ENCODE peak calls at places on chromosomes 7 and 10, in five cellular contexts. J is right lobe of liver, L is AG04449, U is lower lobe of right lung, K is fibroblast of the aortic adventitia. Y is an unnamed sample.

GRCh38 chr10:110446954-110447608 is 50.6 kb upstream of the DUSP5 start:
- DNase-seq in U (no peak), L (no peak), J (peak), K (peak), Y (peak)

GRCh38 chr10:101617102-101617823 is 29.1 kb downstream of the DPCD start:
- DNase-seq in U (no peak), L (no peak), K (no peak), J (no peak), Y (no peak)

GRCh38 chr7:129188892-129189660 is 643 bp downstream of the SMO start:
- DNase-seq in J (no peak), U (no peak), L (no peak), K (no peak), Y (peak)

GRCh38 chr7:51160411-51160810 is 156.2 kb downstream of the COBL start:
- DNase-seq in K (no peak), U (no peak), J (no peak), L (no peak), Y (no peak)

GRCh38 chr10:132634241-132634946 is 96.8 kb downstream of the INPP5A start:
- DNase-seq in U (no peak), L (no peak), J (peak), K (no peak), Y (no peak)

GRCh38 chr7:133051066-133051465 is 30.8 kb downstream of the CHCHD3 start:
- DNase-seq in L (no peak), U (no peak), J (no peak), K (peak), Y (no peak)

GRCh38 chr7:36312064-36312914 is 77.4 kb upstream of the ANLN start:
- DNase-seq in U (peak), K (no peak), J (no peak), L (no peak), Y (peak)

GRCh38 chr10:91162495-91163268 is 57.8 kb upstream of the PCGF5 start:
- DNase-seq in K (peak), L (no peak), U (peak), J (peak), Y (peak)

GRCh38 chr10:28841625-28842024 is 164.3 kb downstream of the BAMBI start:
- DNase-seq in U (no peak), L (no peak), K (peak), J (no peak), Y (no peak)

GRCh38 chr7:146366938-146367337 is 250.3 kb downstream of the CNTNAP2 start:
- DNase-seq in J (no peak), L (no peak), U (no peak), K (no peak), Y (no peak)

DNA sequence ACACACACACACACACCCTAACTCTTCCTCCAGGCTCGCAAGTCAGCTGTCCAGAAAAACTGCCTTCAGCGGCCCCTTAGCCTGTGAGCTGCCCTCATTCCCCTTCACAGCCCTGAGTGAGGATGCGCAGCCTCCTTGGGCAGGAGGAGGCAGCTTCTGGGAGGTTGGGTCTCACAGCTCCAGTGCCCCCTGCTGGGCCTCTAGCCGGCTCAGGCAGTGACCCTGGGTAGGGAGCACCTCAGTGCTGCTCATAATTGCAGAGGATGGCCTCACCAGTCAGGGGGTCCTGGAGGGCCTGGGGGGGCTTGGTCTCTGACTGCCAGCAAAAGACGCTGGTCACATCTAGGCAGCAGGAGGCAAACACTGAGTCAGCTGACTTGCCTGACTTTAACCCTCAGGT is 43.7 kb downstream of the ZNF273 start:
- DNase-seq in J (no peak), U (no peak), K (no peak), L (no peak), Y (no peak)
- TF ChIP-seq CTCF in J (no peak), U (no peak), K (no peak), L (no peak), Y (no peak)

GRCh38 chr7:139044813-139045794 is 9.3 kb upstream of the ZC3HAV1L start:
- DNase-seq in L (no peak), J (no peak), K (no peak), U (no peak), Y (no peak)
- H3K4me3 ChIP-seq in L (no peak), J (no peak), K (no peak), U (no peak), Y (no peak)

GRCh38 chr10:118835682-118836326 is 81.0 kb upstream of the CACUL1 start:
- DNase-seq in L (no peak), K (no peak), J (no peak), U (no peak), Y (peak)
- TF ChIP-seq CTCF in L (no peak), K (no peak), J (no peak), U (no peak), Y (no peak)

GRCh38 chr7:42925630-42926029 is 6.3 kb downstream of the PSMA2 start:
- DNase-seq in K (no peak), L (no peak), J (no peak), U (no peak), Y (no peak)
- H3K4me3 ChIP-seq in K (no peak), L (no peak), J (no peak), U (no peak), Y (no peak)

GRCh38 chr7:90708841-90709317 is 112.8 kb downstream of the CDK14 start:
- DNase-seq in U (no peak), L (no peak), K (peak), J (no peak), Y (peak)
- TF ChIP-seq CTCF in U (peak), L (peak), K (peak), J (peak), Y (peak)

DNA sequence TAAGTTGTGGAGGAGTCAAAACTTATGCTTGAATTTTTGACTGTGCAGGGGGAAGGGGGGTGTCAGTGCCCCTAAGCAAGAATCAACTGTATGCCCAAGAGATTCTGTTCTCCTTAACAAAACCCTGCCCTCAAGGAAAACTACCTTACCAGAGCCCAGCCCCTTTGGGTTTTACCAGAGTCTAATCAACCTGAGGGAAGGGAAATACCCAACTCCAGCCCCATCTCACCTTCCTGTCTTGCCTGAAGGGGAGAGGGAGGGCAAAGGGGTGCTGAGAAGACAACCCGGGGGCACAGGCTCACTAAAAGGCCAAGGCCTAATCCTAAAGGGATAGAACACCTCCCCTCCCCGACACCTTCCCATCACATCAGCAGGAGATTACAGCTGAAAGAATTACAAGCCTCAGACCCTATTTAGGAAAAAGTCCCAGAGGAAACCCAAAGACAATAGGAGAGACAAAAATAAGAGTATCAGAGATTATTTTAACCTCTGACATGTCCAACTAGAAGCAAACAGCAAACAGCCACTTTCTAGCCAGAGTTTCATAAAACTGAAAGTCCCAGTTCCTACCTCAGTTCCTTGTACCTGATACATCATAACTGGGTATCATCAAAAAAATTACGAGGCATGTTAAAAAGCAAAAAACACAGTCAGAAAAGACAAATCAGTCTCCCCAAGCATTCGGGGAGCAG is 26.8 kb upstream of the C7orf33 start:
- DNase-seq in U (no peak), J (no peak), L (no peak), K (no peak), Y (no peak)
- H3K4me3 ChIP-seq in U (peak), J (no peak), L (no peak), K (no peak), Y (no peak)

GRCh38 chr7:21305455-21306235 is 122.2 kb upstream of the SP4 start:
- DNase-seq in L (no peak), J (no peak), U (no peak), K (no peak), Y (no peak)

GRCh38 chr7:21299766-21300165 is 128.1 kb upstream of the SP4 start:
- DNase-seq in J (no peak), L (no peak), K (no peak), U (no peak), Y (no peak)

GRCh38 chr7:21304836-21305235 is 123.0 kb upstream of the SP4 start:
- DNase-seq in K (no peak), L (no peak), U (no peak), J (no peak), Y (no peak)

DNA sequence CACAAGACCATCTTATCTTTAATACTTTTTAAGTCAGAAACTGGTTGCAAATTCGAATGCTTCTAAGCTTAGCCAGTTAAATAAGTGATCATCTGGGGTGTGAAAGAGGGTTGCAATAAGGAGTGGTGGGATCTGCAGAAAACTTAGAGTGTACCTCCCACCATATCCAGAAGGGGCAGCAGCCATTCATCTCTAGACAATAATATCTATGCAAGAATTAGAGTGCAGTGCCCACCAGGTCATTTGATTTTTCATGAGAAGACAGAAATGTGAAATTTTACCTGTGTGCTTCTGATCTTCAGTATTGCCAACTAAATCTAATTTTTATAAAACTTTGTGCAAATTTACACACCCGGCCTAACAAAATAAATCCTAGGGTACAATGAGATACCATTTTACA is 127.2 kb upstream of the SP4 start:
- DNase-seq in J (no peak), L (no peak), U (no peak), K (no peak), Y (no peak)
- TF ChIP-seq CTCF in J (no peak), L (no peak), U (no peak), K (no peak), Y (no peak)

Y was measured in Peyer's patch.